ENCODE peak calls at places on chromosomes 5 and 9, in four cellular contexts. C, I, U and N are unnamed samples.

GRCh38 chr5:122415481-122416120 is 103.6 kb downstream of the SNCAIP start:
- DNase-seq in C (peak), I (peak), U (no peak), N (peak)

GRCh38 chr5:111680737-111681413 is 76.1 kb downstream of the NREP start:
- DNase-seq in C (no peak), I (peak), U (no peak), N (peak)

GRCh38 chr9:131266301-131267229 is 9.7 kb downstream of the FAM78A start:
- DNase-seq in C (no peak), I (no peak), U (no peak), N (no peak)

GRCh38 chr9:77495834-77496671 is 152.1 kb downstream of the GNA14 start:
- DNase-seq in C (no peak), I (peak), U (no peak), N (peak)

GRCh38 chr9:107819772-107820171 is 330.2 kb upstream of the KLF4 start:
- DNase-seq in C (no peak), I (no peak), U (no peak), N (no peak)

GRCh38 chr5:138649775-138650174 is 74.6 kb upstream of the HSPA9 start:
- DNase-seq in C (no peak), I (no peak), U (no peak), N (no peak)

GRCh38 chr9:38387751-38388150 is 4.8 kb upstream of the ALDH1B1 start:
- DNase-seq in C (no peak), I (no peak), U (no peak), N (no peak)

GRCh38 chr5:77272206-77272605 is 61.7 kb downstream of the PDE8B start:
- DNase-seq in C (no peak), I (no peak), U (no peak), N (no peak)

GRCh38 chr9:88523056-88523455 is 11.9 kb upstream of the NXNL2 start:
- DNase-seq in C (no peak), I (no peak), U (no peak), N (no peak)

GRCh38 chr5:103561670-103562069 is 919 bp downstream of the NUDT12 start:
- DNase-seq in C (no peak), I (no peak), U (no peak), N (no peak)

GRCh38 chr9:29241320-29241719 is 1668.0 kb upstream of the C9orf72 start:
- DNase-seq in C (no peak), I (no peak), U (no peak), N (no peak)

GRCh38 chr9:4590430-4591122 is 71.5 kb upstream of the PLPP6 start:
- DNase-seq in C (no peak), I (no peak), U (no peak), N (no peak)

GRCh38 chr9:107929439-107929838 is 439.9 kb upstream of the KLF4 start:
- DNase-seq in C (no peak), I (no peak), U (no peak), N (no peak)

GRCh38 chr9:130780865-130781504 is 54.1 kb upstream of the ABL1 start:
- DNase-seq in C (no peak), I (no peak), U (no peak), N (no peak)

GRCh38 chr5:38445374-38446028 is 110.9 kb downstream of the LIFR start:
- DNase-seq in C (no peak), I (no peak), U (no peak), N (no peak)

GRCh38 chr9:93814561-93814960 is 140.6 kb downstream of the BARX1 start:
- DNase-seq in C (no peak), I (peak), U (no peak), N (no peak)

GRCh38 chr5:134846641-134846960 is 833 bp downstream of the C5orf24 start:
- DNase-seq in C (no peak), I (peak), U (no peak), N (peak)

GRCh38 chr5:156237361-156237760 is 89.6 kb upstream of the SGCD start:
- DNase-seq in C (no peak), I (no peak), U (no peak), N (no peak)

GRCh38 chr5:58378613-58379385 is 81.1 kb downstream of the PLK2 start:
- DNase-seq in C (no peak), I (no peak), U (no peak), N (no peak)

GRCh38 chr5:6446626-6447309 is 1.9 kb upstream of the UBE2QL1 start:
- DNase-seq in C (no peak), I (no peak), U (no peak), N (no peak)

GRCh38 chr5:134079748-134080581 is 34.5 kb upstream of the TCF7 start:
- DNase-seq in C (no peak), I (no peak), U (no peak), N (no peak)

GRCh38 chr9:117448066-117448465 is 33.2 kb upstream of the ASTN2 start:
- DNase-seq in C (no peak), I (peak), U (no peak), N (no peak)

GRCh38 chr9:127904518-127904887 is 5.1 kb upstream of the ST6GALNAC6 start:
- DNase-seq in C (no peak), I (peak), U (no peak), N (peak)

GRCh38 chr5:140344683-140345423 is 1.6 kb downstream of the HBEGF start:
- DNase-seq in C (no peak), I (no peak), U (no peak), N (no peak)

DNA sequence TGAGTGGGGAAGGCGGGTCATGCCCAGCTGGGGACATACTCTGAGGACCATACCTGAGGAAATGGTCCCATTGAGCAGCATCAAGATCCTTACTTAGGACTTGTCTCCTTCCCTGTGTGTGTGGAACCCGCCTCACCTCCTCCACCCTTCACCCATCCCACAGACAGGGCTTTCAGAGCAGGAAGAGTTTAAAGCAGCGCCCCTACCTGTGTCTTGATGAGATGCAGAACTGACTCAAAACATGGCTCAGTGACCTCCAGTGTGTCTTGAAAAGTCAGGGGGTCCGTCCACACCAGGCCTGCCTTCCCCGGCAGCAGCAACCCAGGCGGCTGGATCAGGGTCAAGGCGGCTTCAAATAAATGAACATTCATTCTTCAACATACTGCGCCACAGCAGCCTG is 38.4 kb downstream of the PLAC8L1 start:
- DNase-seq in C (no peak), I (no peak), U (no peak), N (no peak)
- TF ChIP-seq TAF1 in C (no peak), I (no peak), U (no peak), N (no peak)

DNA sequence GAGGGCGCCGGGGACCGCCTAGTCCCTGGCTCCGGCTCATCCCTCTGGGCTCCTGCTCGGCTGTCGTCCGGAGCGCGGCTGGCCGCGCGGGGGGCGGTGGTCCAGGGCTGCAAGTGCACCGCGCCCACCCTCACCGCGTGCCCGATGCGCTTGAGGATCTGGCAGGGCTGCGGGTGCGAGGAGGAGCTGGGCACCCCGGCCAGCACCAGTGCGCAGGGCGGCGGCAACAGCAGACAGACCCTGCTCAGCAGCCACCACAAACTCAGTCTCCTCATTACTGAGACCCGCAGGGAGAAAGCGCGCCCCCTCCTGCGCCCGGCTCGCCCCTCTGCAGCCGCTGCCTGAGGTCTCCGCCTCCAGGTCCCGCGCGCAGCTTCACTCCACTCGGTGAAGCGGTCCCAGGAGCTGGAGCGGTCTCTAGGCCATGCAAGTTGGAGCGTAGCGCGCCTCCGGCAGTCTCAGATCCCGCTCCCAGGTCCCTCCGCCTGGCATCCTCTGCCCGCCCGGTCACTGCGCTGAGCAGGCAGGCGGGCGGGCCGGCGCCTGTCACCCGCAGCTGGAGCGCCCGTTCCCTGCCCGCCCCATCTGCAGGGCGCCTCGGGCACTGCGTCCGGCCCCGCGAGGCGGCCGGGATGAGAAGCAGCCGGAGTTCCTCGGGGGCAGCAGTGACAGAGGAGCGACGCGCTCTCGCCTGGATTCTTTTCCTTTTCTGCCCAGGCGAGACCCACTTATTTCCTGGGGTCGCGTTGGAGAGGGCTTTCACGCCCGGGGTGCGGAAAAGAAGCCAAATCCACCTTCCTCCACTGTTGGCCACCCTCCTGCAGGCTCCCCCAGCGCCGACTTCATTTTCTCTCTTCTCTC is 512 bp downstream of the GRIN3A start:
- DNase-seq in C (no peak), I (peak), U (no peak), N (no peak)
- TF ChIP-seq CTCF in C (peak), I (no peak), U (no peak), N (no peak)

DNA sequence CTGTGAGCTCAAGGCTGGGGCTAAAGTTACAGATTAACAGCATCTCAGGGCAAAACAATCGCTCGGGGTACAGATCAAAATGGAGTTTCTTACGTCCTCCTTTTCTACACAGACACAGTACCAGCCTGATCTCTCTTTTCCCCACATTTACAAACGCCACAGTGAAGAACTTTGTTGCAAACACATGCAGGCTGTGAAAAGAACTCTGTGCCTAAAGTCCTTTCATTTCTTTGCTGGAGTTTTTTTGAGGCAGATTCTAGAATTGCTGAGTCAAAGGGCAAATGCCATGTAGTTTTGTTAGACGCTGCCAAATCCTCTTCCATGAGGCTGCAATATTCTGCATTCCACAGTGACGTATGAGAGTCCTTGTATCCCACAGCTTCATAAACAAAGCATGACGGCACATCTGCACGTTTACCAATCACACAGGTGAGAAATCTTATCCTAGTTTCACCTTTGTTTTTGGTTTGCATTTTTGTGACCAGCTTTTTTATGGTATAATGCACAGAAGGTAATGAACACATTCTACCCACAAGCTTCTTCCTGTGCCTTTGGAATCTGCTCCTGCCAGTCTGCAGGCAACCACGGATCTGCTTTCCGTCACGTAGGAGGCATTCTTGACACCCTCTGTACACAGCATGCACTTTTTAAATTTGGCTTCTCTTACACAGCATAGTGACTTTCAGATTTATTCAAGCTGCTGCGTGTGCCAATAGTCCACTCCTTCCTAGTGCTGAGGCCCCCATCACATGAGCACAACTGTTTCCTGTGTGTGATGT is 44.6 kb upstream of the LPCAT1 start:
- DNase-seq in C (no peak), I (no peak), U (no peak), N (peak)
- TF ChIP-seq TAF1 in C (no peak), I (no peak), U (no peak), N (no peak)

GRCh38 chr5:34684281-34684979 is 28.3 kb downstream of the RAI14 start:
- DNase-seq in C (no peak), I (peak), U (no peak), N (peak)
- TF ChIP-seq CTCF in C (peak), I (peak), U (no peak), N (no peak)

GRCh38 chr5:158519433-158520025 is 580.2 kb downstream of the EBF1 start:
- DNase-seq in C (no peak), I (no peak), U (no peak), N (peak)

GRCh38 chr5:158525663-158526062 is 574.1 kb downstream of the EBF1 start:
- DNase-seq in C (no peak), I (no peak), U (no peak), N (no peak)

GRCh38 chr5:158522001-158522400 is 577.7 kb downstream of the EBF1 start:
- DNase-seq in C (no peak), I (no peak), U (no peak), N (no peak)

GRCh38 chr5:158522761-158523160 is 577.0 kb downstream of the EBF1 start:
- DNase-seq in C (no peak), I (no peak), U (no peak), N (no peak)
- TF ChIP-seq TAF1 in C (no peak), I (no peak), U (no peak), N (no peak)

GRCh38 chr5:158116965-158117364 is 258.0 kb upstream of the CLINT1 start:
- DNase-seq in C (no peak), I (no peak), U (no peak), N (no peak)
- TF ChIP-seq CTCF in C (no peak), I (no peak), U (no peak), N (no peak)

GRCh38 chr5:123817267-123817666 is 305.3 kb downstream of the CSNK1G3 start:
- DNase-seq in C (no peak), I (no peak), U (no peak), N (no peak)
- TF ChIP-seq TAF1 in C (no peak), I (no peak), U (no peak), N (no peak)

DNA sequence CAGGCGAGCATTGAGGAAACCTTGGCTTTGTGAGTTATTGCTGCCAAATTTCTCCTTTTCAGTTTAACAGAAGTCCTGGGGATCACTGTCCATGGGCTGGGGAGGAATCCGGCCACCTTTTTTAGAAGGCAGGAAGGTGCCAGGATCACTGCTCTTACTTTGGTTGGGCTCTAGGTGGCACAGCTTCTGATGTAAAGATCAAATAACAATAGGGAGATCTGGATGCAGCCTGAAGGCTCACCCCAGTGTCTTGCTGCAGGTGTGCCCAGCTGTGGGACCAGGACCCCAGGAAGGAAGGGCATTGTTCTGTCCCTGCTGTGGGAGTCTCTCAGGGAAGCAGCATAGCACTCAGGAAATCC is 69.5 kb downstream of the DAB2IP start:
- DNase-seq in C (no peak), I (no peak), U (no peak), N (no peak)
- TF ChIP-seq CTCF in C (peak), I (peak), U (no peak), N (peak)

GRCh38 chr5:67960939-67961338 is 254.6 kb upstream of the PIK3R1 start:
- DNase-seq in C (no peak), I (no peak), U (no peak), N (no peak)

DNA sequence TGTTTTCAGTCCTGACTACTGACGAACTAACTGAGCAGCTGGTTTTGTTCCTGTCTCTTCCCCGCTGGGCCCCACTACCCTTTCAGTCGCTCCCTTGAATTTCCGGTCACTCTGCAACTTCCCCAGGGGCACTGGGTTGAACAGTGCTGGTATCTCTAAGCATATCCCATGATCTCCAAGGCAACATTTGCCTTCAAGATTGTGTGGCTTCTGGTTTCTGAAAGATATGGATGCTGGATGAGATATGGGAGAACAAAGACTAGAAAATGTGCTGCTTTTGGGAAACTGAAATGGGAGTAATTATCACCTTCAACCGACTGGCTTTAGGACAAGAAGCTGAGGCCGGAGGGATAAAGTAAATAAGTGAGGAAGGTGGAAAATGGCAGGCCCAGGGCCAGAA is 258.2 kb upstream of the PIK3R1 start:
- DNase-seq in C (no peak), I (no peak), U (no peak), N (no peak)
- TF ChIP-seq TAF1 in C (no peak), I (no peak), U (no peak), N (no peak)

DNA sequence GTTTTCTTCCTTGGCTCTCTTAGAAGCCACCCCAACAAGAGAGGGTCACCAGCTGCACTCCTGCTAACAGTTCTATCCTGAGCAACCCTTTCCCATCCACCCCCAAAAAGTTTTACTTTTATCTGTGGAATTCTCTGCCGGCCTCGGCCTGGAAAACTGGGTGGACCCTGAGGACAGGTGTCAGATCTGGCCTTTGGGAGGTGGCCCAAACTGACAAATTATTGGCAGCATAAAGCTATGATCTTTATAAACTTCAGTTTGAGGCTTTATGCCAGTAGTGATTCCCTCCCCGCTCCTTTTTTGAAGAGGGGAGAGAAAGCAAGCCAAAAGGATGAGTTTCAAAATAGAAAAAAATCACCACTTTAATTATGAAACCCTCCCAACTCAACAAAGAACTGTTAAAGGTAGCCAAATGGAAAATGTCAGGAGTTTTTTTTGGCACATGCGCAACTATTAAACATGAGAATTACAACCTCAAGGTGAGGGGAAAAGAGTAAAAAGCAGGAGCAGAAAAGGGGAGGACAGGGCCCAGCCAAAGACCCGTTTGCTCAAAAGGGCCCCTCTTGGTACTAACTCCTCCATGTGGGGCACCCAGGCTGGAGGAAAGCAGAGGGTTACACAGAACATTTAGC is 49.5 kb downstream of the FBXW11 start:
- DNase-seq in C (no peak), I (no peak), U (no peak), N (no peak)
- TF ChIP-seq CTCF in C (no peak), I (no peak), U (no peak), N (no peak)